ENCODE peak calls at places on chromosomes 2 and 18, in five cellular contexts. D is colonic mucosa, O is esophagus muscularis mucosa, G is Karpas-422, B is HCT116. C is an unnamed sample. For H3K36me3, the result is how much of the 10 kb centered on the place peaks cover.

GRCh38 chr2:71066856-71067255 is 1.6 kb upstream of the NAGK start:
- DNase-seq in G (no peak), O (no peak), D (no peak), B (no peak), C (no peak)

GRCh38 chr2:188292446-188293239 is 969 bp downstream of the GULP1 start:
- DNase-seq in B (peak), D (peak), G (no peak), O (no peak), C (peak)

GRCh38 chr18:3652380-3653262 is 202.6 kb downstream of the TGIF1 start:
- DNase-seq in O (no peak), D (peak), B (peak), G (no peak), C (peak)

GRCh38 chr2:24492283-24493272 is 1.5 kb downstream of the NCOA1 start:
- DNase-seq in O (no peak), D (peak), B (no peak), G (no peak), C (no peak)

GRCh38 chr2:74414913-74415761 is 6.3 kb downstream of the C2orf81 start:
- DNase-seq in G (no peak), D (peak), O (no peak), B (no peak), C (no peak)

GRCh38 chr2:130370490-130370889 is 14.6 kb downstream of the PTPN18 start:
- DNase-seq in G (peak), B (no peak), D (no peak), O (peak), C (no peak)

GRCh38 chr2:10135296-10136089 is 13.0 kb downstream of the RRM2 start:
- DNase-seq in O (no peak), G (peak), D (no peak), B (no peak), C (peak)

GRCh38 chr2:10559101-10559500 is 111.0 kb upstream of the ODC1 start:
- DNase-seq in D (no peak), B (no peak), O (no peak), G (no peak), C (no peak)

GRCh38 chr2:42693688-42694479 is 70.1 kb downstream of the OXER1 start:
- DNase-seq in G (no peak), B (no peak), D (no peak), O (no peak), C (no peak)

GRCh38 chr18:78983530-78983929 is 3.9 kb downstream of the SALL3 start:
- DNase-seq in D (no peak), O (no peak), G (no peak), B (no peak), C (no peak)

GRCh38 chr2:39240758-39241157 is 3.0 kb downstream of the CDKL4 start:
- DNase-seq in G (no peak), D (no peak), B (no peak), O (no peak), C (no peak)

GRCh38 chr2:102004588-102004987 is 12.8 kb downstream of the IL1R2 start:
- DNase-seq in G (no peak), B (no peak), O (no peak), D (no peak), C (no peak)

GRCh38 chr18:58858591-58859468 is 5.8 kb upstream of the ZNF532 start:
- DNase-seq in O (no peak), D (peak), B (no peak), G (no peak), C (peak)

GRCh38 chr2:100470898-100471514 is 724 bp downstream of the NMS start:
- DNase-seq in B (no peak), D (no peak), G (peak), O (no peak), C (peak)

GRCh38 chr2:240998706-240999000 is 235 bp downstream of the SNED1 start:
- DNase-seq in O (no peak), D (no peak), G (no peak), B (no peak), C (no peak)

GRCh38 chr2:233125455-233126065 is 65.4 kb downstream of the INPP5D start:
- DNase-seq in O (no peak), D (no peak), G (no peak), B (no peak), C (no peak)
- H3K4me3 ChIP-seq in O (no peak), D (no peak), G (no peak), B (no peak), C (no peak)

GRCh38 chr2:233193738-233194137 is 57.7 kb upstream of the ATG16L1 start:
- DNase-seq in B (no peak), O (no peak), G (no peak), D (no peak), C (no peak)

GRCh38 chr2:233199870-233200269 is 51.6 kb upstream of the ATG16L1 start:
- DNase-seq in B (no peak), G (no peak), O (no peak), D (no peak), C (no peak)

GRCh38 chr2:233195027-233195426 is 56.4 kb upstream of the ATG16L1 start:
- DNase-seq in G (no peak), O (no peak), B (no peak), D (no peak), C (no peak)

GRCh38 chr2:233198026-233198425 is 53.4 kb upstream of the ATG16L1 start:
- DNase-seq in D (no peak), G (no peak), O (no peak), B (no peak), C (no peak)

DNA sequence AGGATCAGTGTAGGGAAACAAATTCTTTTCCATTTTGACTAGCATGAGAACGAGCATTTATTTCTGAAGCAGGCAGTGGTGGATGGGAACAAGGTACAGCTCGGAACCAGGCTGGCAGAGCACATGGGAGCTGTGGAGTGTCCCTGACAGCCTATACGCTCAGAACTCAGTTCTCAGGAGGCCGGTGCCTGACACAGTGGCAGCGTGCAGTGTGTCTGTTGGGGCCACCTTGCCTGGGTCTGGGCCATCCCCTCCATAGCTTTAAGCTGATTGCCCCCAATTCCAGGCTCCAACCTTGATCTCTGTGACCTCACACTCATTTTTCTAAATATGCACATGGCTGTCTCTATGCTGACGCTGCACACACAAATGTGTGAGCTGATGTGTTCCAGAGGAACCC is 54.5 kb upstream of the ATG16L1 start:
- DNase-seq in B (no peak), D (no peak), O (no peak), G (no peak), C (no peak)
- H3K36me3 ChIP-seq in B (under half), D (under half), O (under half), G (under half), C (under half)

DNA sequence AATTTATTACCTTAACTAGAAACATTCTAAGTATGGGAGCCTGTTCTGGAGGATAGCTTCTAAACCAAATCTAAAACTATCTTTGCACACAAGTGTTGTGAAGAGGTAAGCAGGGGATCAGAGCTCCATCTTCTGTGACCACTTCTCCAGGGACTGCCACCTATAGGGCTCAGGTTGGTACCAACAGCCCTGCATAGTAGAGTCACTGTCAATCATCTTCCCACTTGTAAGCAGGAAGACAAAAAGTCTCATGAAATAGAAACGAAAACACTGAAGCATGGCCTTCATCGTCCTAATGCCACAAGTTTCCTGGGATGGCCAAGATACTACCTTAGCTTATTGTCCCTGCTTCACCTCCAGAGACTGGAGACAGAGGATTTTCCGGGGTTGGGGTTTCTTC is 43.8 kb downstream of the KANSL3 start:
- DNase-seq in B (no peak), D (no peak), O (no peak), G (no peak), C (no peak)
- H3K4me3 ChIP-seq in B (no peak), D (no peak), O (no peak), G (no peak), C (no peak)

DNA sequence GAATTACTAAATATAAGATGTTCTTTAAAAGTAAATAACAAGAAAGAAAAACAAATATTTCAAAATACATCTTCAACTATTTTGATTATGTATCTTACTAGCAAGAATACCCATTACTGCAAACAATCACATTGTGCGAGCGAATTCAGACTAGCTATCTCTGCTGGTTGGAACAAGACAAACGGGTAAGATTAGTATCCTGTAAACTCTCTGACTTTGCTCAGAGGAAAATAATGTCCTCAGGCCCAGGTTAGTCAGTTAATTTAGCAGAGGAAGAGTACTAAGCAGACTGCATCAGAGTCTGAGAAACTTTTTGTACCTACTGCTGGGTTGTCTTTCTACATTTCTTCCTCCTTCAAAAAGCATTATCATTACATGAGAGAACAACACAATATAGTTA is 50.4 kb upstream of the MCM6 start:
- DNase-seq in G (no peak), O (no peak), B (no peak), D (no peak), C (no peak)
- H3K36me3 ChIP-seq in G (under half), O (under half), B (under half), D (under half), C (under half)

DNA sequence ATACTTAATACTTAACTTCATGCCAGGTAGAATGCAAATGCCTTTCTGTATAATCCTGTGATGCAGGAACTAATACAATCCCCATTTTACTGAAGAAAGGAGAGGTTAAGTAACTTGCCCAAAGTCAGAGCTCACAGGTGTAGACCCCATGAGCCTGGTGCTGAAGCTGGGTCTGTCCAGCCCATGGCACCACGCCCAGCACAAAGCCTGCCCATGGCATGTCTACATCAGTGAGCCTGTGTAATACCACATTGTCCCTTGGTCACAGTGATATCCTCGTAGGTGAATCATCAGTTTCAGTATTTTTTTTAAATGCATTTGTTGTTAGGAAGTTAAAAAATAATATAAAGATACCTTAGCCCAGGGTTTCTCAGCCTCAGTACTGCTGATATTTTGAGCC is 69.9 kb upstream of the MCFD2 start:
- DNase-seq in D (no peak), G (no peak), O (no peak), B (no peak), C (no peak)
- H3K4me3 ChIP-seq in D (no peak), G (peak), O (no peak), B (peak), C (no peak)

GRCh38 chr18:76391746-76392145 is 103.3 kb downstream of the ZNF516 start:
- DNase-seq in G (no peak), B (no peak), O (no peak), D (no peak), C (no peak)
- H3K36me3 ChIP-seq in G (under half), B (under half), O (under half), D (under half), C (under half)